ENCODE peak calls at places on chromosomes 13 and 19, in seven cellular contexts. One of them, this sample, is unnamed.

GRCh38 chr13:63636231-63636993 is 2220.8 kb upstream of the PCDH20 start:
- DNase-seq in lower lobe of right lung: no peak
- DNase-seq in IMR-90: no peak
- DNase-seq in tibial artery: no peak
- DNase-seq in CD8-positive, alpha-beta T cell: no peak
- DNase-seq in uterus: no peak
- DNase-seq in BE2C: peak; percentile 15
- DNase-seq in this sample: no peak

GRCh38 chr19:45087531-45087930 is 5.4 kb upstream of the PPP1R37 start:
- DNase-seq in BE2C: no peak
- DNase-seq in CD8-positive, alpha-beta T cell: peak; percentile 75
- DNase-seq in uterus: no peak
- DNase-seq in IMR-90: no peak
- DNase-seq in tibial artery: no peak
- DNase-seq in lower lobe of right lung: no peak
- DNase-seq in this sample: no peak

GRCh38 chr13:34161829-34162544 is 344.0 kb downstream of the RFC3 start:
- DNase-seq in CD8-positive, alpha-beta T cell: no peak
- DNase-seq in uterus: no peak
- DNase-seq in lower lobe of right lung: no peak
- DNase-seq in tibial artery: no peak
- DNase-seq in IMR-90: peak; percentile 80
- DNase-seq in BE2C: no peak
- DNase-seq in this sample: no peak

GRCh38 chr13:57270493-57270892 is 103.5 kb downstream of the PRR20E start:
- DNase-seq in uterus: no peak
- DNase-seq in BE2C: no peak
- DNase-seq in IMR-90: no peak
- DNase-seq in CD8-positive, alpha-beta T cell: no peak
- DNase-seq in tibial artery: no peak
- DNase-seq in lower lobe of right lung: no peak
- DNase-seq in this sample: no peak

GRCh38 chr13:74210693-74211393 is 76.6 kb upstream of the KLF12 start:
- DNase-seq in uterus: no peak
- DNase-seq in CD8-positive, alpha-beta T cell: no peak
- DNase-seq in BE2C: peak; percentile 89
- DNase-seq in tibial artery: peak; percentile 79
- DNase-seq in IMR-90: peak; percentile 98
- DNase-seq in lower lobe of right lung: no peak
- DNase-seq in this sample: no peak

GRCh38 chr13:40190656-40191100 is 475.8 kb downstream of the FOXO1 start:
- DNase-seq in BE2C: peak; percentile 33
- DNase-seq in CD8-positive, alpha-beta T cell: peak; percentile 84
- DNase-seq in IMR-90: peak; percentile 12
- DNase-seq in uterus: peak; percentile 71
- DNase-seq in tibial artery: peak; percentile 79
- DNase-seq in lower lobe of right lung: no peak
- DNase-seq in this sample: no peak

GRCh38 chr13:98276486-98276885 is 99.4 kb upstream of the RNF113B start:
- DNase-seq in BE2C: no peak
- DNase-seq in uterus: no peak
- DNase-seq in IMR-90: peak; percentile 61
- DNase-seq in CD8-positive, alpha-beta T cell: no peak
- DNase-seq in tibial artery: no peak
- DNase-seq in lower lobe of right lung: no peak
- DNase-seq in this sample: no peak

GRCh38 chr13:71303144-71303543 is 563.9 kb downstream of the DACH1 start:
- DNase-seq in lower lobe of right lung: no peak
- DNase-seq in IMR-90: no peak
- DNase-seq in tibial artery: no peak
- DNase-seq in uterus: no peak
- DNase-seq in CD8-positive, alpha-beta T cell: no peak
- DNase-seq in BE2C: no peak
- DNase-seq in this sample: no peak

GRCh38 chr13:29465741-29466293 is 129.7 kb downstream of the SLC7A1 start:
- DNase-seq in tibial artery: no peak
- DNase-seq in lower lobe of right lung: no peak
- DNase-seq in IMR-90: peak; percentile 62
- DNase-seq in CD8-positive, alpha-beta T cell: no peak
- DNase-seq in uterus: peak; percentile 50
- DNase-seq in BE2C: peak; percentile 49
- DNase-seq in this sample: peak; percentile 51

GRCh38 chr19:7657047-7657779 is 11.6 kb upstream of the RETN start:
- DNase-seq in BE2C: no peak
- DNase-seq in uterus: no peak
- DNase-seq in lower lobe of right lung: peak; percentile 83
- DNase-seq in tibial artery: no peak
- DNase-seq in CD8-positive, alpha-beta T cell: no peak
- DNase-seq in IMR-90: no peak
- DNase-seq in this sample: no peak

GRCh38 chr19:39590265-39590664 is 12.1 kb upstream of the LGALS13 start:
- DNase-seq in lower lobe of right lung: no peak
- DNase-seq in IMR-90: peak; percentile 5
- DNase-seq in tibial artery: no peak
- DNase-seq in BE2C: no peak
- DNase-seq in uterus: no peak
- DNase-seq in CD8-positive, alpha-beta T cell: no peak
- DNase-seq in this sample: no peak

GRCh38 chr13:107650081-107650701 is 565.1 kb downstream of the LIG4 start:
- DNase-seq in tibial artery: no peak
- DNase-seq in CD8-positive, alpha-beta T cell: peak; percentile 48
- DNase-seq in uterus: peak; percentile 15
- DNase-seq in lower lobe of right lung: peak; percentile 52
- DNase-seq in IMR-90: peak; percentile 62
- DNase-seq in BE2C: peak; percentile 79
- DNase-seq in this sample: peak; percentile 13

GRCh38 chr19:1227655-1228054 is 10.2 kb downstream of the CBARP start:
- DNase-seq in uterus: no peak
- DNase-seq in BE2C: no peak
- DNase-seq in lower lobe of right lung: no peak
- DNase-seq in IMR-90: no peak
- DNase-seq in CD8-positive, alpha-beta T cell: no peak
- DNase-seq in tibial artery: no peak
- DNase-seq in this sample: no peak

DNA sequence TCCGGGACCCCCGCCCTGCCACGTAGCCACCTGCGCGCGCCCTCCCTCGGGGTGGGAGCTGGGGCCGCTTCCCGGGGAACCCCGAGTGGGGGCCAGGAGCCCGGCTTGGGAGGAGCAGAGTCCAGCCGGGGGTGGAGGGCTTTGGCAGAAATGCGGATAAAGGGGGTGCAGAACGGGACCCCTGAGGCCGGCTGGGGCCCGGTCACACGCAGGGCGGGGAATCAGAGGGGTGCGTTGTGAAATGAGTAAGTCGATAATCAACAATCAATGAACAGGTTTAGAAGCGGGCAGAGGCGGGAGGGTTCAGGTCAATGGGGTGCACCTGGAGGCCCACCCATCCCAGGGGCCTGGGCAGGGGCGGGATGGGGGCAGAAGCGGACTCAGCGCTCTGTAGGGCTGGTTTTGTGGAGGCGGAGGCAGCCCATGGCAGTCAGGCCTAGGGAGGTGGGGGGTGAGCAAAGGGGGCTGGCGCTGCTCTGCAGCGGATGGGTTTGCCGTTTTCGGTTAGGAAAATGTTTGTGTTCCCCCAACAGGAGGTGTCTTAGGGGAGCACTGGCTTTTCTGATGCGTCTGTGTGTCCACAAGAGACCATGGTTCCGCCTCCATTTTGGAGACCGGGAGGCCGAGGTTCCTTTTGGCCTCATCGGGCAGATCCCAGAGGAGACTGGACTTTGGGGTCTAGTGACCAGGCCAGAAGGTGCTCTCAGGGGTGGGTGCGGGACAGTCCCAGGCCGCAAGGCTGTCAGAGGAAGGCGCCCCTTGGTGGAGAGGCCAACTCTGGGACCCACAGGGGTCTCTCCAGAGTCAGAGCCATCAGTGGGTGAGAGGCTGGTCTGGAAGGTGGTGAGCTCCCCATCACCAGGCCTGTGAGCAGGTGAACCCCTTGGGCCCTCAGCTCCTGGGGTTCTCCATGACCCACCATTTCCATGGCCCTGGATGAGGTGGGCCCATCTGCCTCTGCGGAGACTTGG is 683 bp upstream of the DIRAS1 start:
- DNase-seq in lower lobe of right lung: peak; percentile 30
- DNase-seq in tibial artery: no peak
- DNase-seq in CD8-positive, alpha-beta T cell: no peak
- DNase-seq in BE2C: no peak
- DNase-seq in IMR-90: no peak
- DNase-seq in uterus: no peak
- DNase-seq in this sample: no peak
- H3K4me3 ChIP-seq in lower lobe of right lung: peak overlapping the region; percentile 42
- H3K4me3 ChIP-seq in tibial artery: no peak overlapping the region
- H3K4me3 ChIP-seq in CD8-positive, alpha-beta T cell: no peak overlapping the region
- H3K4me3 ChIP-seq in BE2C: peak overlapping the region; percentile 55
- H3K4me3 ChIP-seq in IMR-90: peak overlapping the region; percentile 47
- H3K4me3 ChIP-seq in uterus: peak overlapping the region; percentile 45
- H3K4me3 ChIP-seq in this sample: peak overlapping the region; percentile 73

GRCh38 chr19:16190198-16190597 is 5.0 kb downstream of the FAM32A start:
- DNase-seq in BE2C: no peak
- DNase-seq in CD8-positive, alpha-beta T cell: no peak
- DNase-seq in IMR-90: no peak
- DNase-seq in tibial artery: no peak
- DNase-seq in lower lobe of right lung: peak; percentile 15
- DNase-seq in uterus: no peak
- DNase-seq in this sample: no peak

GRCh38 chr19:16188521-16188920 is 3.3 kb downstream of the FAM32A start:
- DNase-seq in lower lobe of right lung: peak; percentile 14
- DNase-seq in uterus: no peak
- DNase-seq in BE2C: no peak
- DNase-seq in IMR-90: no peak
- DNase-seq in CD8-positive, alpha-beta T cell: no peak
- DNase-seq in tibial artery: no peak
- DNase-seq in this sample: no peak

GRCh38 chr19:16185123-16185924 is at the start of gene FAM32A:
- DNase-seq in tibial artery: peak; percentile 100
- DNase-seq in BE2C: peak; percentile 98
- DNase-seq in CD8-positive, alpha-beta T cell: peak; percentile 99
- DNase-seq in uterus: peak; percentile 99
- DNase-seq in IMR-90: peak; percentile 99
- DNase-seq in lower lobe of right lung: peak; percentile 98
- DNase-seq in this sample: peak; percentile 99

GRCh38 chr19:16184665-16185122 is 516 bp upstream of the FAM32A start:
- DNase-seq in lower lobe of right lung: no peak
- DNase-seq in BE2C: no peak
- DNase-seq in IMR-90: no peak
- DNase-seq in CD8-positive, alpha-beta T cell: no peak
- DNase-seq in uterus: no peak
- DNase-seq in tibial artery: no peak
- DNase-seq in this sample: no peak

GRCh38 chr19:16185925-16186234 is 670 bp downstream of the FAM32A start:
- DNase-seq in IMR-90: no peak
- DNase-seq in uterus: no peak
- DNase-seq in tibial artery: no peak
- DNase-seq in lower lobe of right lung: no peak
- DNase-seq in CD8-positive, alpha-beta T cell: no peak
- DNase-seq in BE2C: peak; percentile 75
- DNase-seq in this sample: no peak
- H3K4me1 ChIP-seq in IMR-90: peaks cover 1% of the 10 kb centered on the region
- H3K4me1 ChIP-seq in uterus: peaks cover 11% of the 10 kb centered on the region
- H3K4me1 ChIP-seq in tibial artery: peaks cover 11% of the 10 kb centered on the region
- H3K4me1 ChIP-seq in lower lobe of right lung: peaks cover 22% of the 10 kb centered on the region
- H3K4me1 ChIP-seq in CD8-positive, alpha-beta T cell: peaks cover 19% of the 10 kb centered on the region
- H3K4me1 ChIP-seq in BE2C: no peaks in the 10 kb centered on the region
- H3K4me1 ChIP-seq in this sample: peaks cover 53% of the 10 kb centered on the region

DNA sequence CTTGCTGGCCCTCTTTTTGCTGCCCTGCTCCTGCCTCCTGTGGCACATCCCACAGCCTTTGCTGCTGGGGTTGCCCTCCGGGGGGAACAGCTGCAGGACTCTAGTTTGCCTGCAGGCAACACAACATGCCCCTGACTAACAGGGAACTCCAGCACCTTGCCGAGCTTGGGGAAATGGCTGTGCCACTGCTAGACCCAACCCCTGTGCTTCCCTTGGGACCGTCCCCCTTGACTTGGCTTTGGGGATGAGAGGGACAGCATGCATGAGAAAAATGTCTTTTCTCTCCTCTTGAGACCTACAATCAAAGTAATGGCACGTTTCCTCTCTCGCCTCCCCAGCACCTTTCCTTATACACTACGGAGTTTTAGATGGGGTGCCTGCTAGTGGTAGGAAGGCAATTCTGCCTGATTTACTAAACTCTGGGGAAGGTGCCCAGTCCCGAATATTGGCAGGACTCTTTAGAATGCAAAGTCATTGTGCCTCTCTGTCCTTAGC is 12.4 kb upstream of the VWA8 start:
- DNase-seq in lower lobe of right lung: no peak
- DNase-seq in BE2C: no peak
- DNase-seq in tibial artery: no peak
- DNase-seq in CD8-positive, alpha-beta T cell: no peak
- DNase-seq in uterus: no peak
- DNase-seq in IMR-90: no peak
- DNase-seq in this sample: no peak
- TF ChIP-seq CTCF in lower lobe of right lung: no peak
- TF ChIP-seq CTCF in BE2C: no peak
- TF ChIP-seq CTCF in tibial artery: peak; percentile 23
- TF ChIP-seq CTCF in CD8-positive, alpha-beta T cell: no peak
- TF ChIP-seq CTCF in uterus: no peak
- TF ChIP-seq CTCF in IMR-90: no peak
- TF ChIP-seq CTCF in this sample: peak; percentile 44

GRCh38 chr19:35124098-35125060 is 8.8 kb downstream of the FXYD3 start:
- DNase-seq in uterus: peak; percentile 95
- DNase-seq in lower lobe of right lung: peak; percentile 92
- DNase-seq in CD8-positive, alpha-beta T cell: peak; percentile 92
- DNase-seq in tibial artery: peak; percentile 97
- DNase-seq in BE2C: peak; percentile 94
- DNase-seq in IMR-90: peak; percentile 86
- DNase-seq in this sample: peak; percentile 93

GRCh38 chr19:35123573-35123972 is 8.0 kb downstream of the FXYD3 start:
- DNase-seq in BE2C: no peak
- DNase-seq in IMR-90: no peak
- DNase-seq in uterus: peak; percentile 54
- DNase-seq in lower lobe of right lung: no peak
- DNase-seq in tibial artery: peak; percentile 97
- DNase-seq in CD8-positive, alpha-beta T cell: no peak
- DNase-seq in this sample: peak; percentile 44

GRCh38 chr19:35125746-35126623 is 8.9 kb downstream of the LGI4 start:
- DNase-seq in BE2C: no peak
- DNase-seq in tibial artery: no peak
- DNase-seq in uterus: no peak
- DNase-seq in IMR-90: no peak
- DNase-seq in lower lobe of right lung: no peak
- DNase-seq in CD8-positive, alpha-beta T cell: no peak
- DNase-seq in this sample: no peak

GRCh38 chr19:35126624-35126959 is 8.3 kb downstream of the LGI4 start:
- DNase-seq in CD8-positive, alpha-beta T cell: no peak
- DNase-seq in tibial artery: no peak
- DNase-seq in IMR-90: no peak
- DNase-seq in uterus: no peak
- DNase-seq in lower lobe of right lung: no peak
- DNase-seq in BE2C: no peak
- DNase-seq in this sample: no peak

DNA sequence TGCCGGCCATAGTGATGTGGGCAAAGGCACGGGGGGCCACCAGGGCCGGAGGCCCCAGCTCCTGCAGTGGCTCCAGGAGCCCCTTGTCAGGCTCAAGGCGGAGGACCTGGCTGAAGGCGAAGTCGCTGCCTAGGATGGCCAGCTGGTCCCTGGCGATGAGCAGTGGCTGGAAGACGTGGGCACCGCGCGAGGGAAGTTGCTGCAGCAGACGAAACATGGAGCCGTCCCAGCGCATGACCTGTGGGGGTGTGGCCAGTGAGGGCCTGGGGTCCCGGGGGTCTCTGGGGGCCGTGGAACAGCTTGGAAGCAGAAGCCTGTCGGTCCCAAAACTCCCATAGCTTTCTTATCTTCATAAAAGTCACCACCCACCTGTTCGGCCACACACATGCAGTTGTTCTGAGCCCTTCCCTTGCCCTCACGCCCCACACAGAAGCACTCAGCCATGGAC is 9.6 kb downstream of the LGI4 start:
- DNase-seq in CD8-positive, alpha-beta T cell: no peak
- DNase-seq in uterus: no peak
- DNase-seq in tibial artery: no peak
- DNase-seq in IMR-90: no peak
- DNase-seq in BE2C: no peak
- DNase-seq in lower lobe of right lung: no peak
- DNase-seq in this sample: no peak
- H3K4me3 ChIP-seq in CD8-positive, alpha-beta T cell: no peak overlapping the region
- H3K4me3 ChIP-seq in uterus: no peak overlapping the region
- H3K4me3 ChIP-seq in tibial artery: no peak overlapping the region
- H3K4me3 ChIP-seq in IMR-90: no peak overlapping the region
- H3K4me3 ChIP-seq in BE2C: no peak overlapping the region
- H3K4me3 ChIP-seq in lower lobe of right lung: no peak overlapping the region
- H3K4me3 ChIP-seq in this sample: peak overlapping the region; percentile 79

This sample was measured in left ventricle myocardium inferior.